ENCODE peak calls at places on chromosomes 4 and X, in four cellular contexts. W, A, O and M are unnamed samples.

GRCh38 chr4:152590179-152591031 is 54.5 kb upstream of the FBXW7 start:
- DNase-seq in O (no peak), A (no peak), W (no peak), M (peak)

GRCh38 chrX:21658152-21658737 is at the start of gene KLHL34:
- DNase-seq in O (no peak), W (no peak), A (no peak), M (no peak)

GRCh38 chr4:31366041-31366440 is 645.9 kb downstream of the PCDH7 start:
- DNase-seq in A (no peak), W (no peak), O (no peak), M (no peak)

GRCh38 chrX:16743604-16744325 is 24.4 kb downstream of the SYAP1 start:
- DNase-seq in W (no peak), O (no peak), A (no peak), M (no peak)

GRCh38 chr4:1019726-1020470 is 8.5 kb downstream of the FGFRL1 start:
- DNase-seq in W (peak), O (no peak), A (no peak), M (no peak)

GRCh38 chr4:67344594-67345380 is 200.5 kb downstream of the CENPC start:
- DNase-seq in A (no peak), O (no peak), W (no peak), M (no peak)

GRCh38 chr4:117996891-117997290 is 37.4 kb upstream of the NDST3 start:
- DNase-seq in O (no peak), A (no peak), W (no peak), M (no peak)

GRCh38 chrX:99077099-99077498 is 1333.0 kb downstream of the PCDH19 start:
- DNase-seq in W (no peak), O (no peak), A (no peak), M (no peak)

GRCh38 chrX:1502241-1502640 is 34.7 kb downstream of the P2RY8 start:
- DNase-seq in W (no peak), O (no peak), A (no peak), M (no peak)

GRCh38 chrX:150842198-150842553 is 56.3 kb downstream of the CD99L2 start:
- DNase-seq in O (no peak), W (no peak), A (no peak), M (no peak)

GRCh38 chr4:26252349-26252748 is 68.5 kb upstream of the RBPJ start:
- DNase-seq in O (peak), A (peak), W (no peak), M (no peak)

GRCh38 chrX:1464282-1465131 is 11.8 kb upstream of the ASMTL start:
- DNase-seq in A (no peak), O (no peak), W (no peak), M (no peak)

GRCh38 chr4:160129439-160129838 is 1026.6 kb downstream of the RAPGEF2 start:
- DNase-seq in W (no peak), A (no peak), O (no peak), M (no peak)

GRCh38 chr4:6134612-6135220 is 65.6 kb downstream of the JAKMIP1 start:
- DNase-seq in A (peak), O (peak), W (peak), M (no peak)

GRCh38 chr4:76363556-76364290 is 57.2 kb downstream of the STBD1 start:
- DNase-seq in A (no peak), O (no peak), W (no peak), M (no peak)

GRCh38 chr4:3868146-3868840 is 102.1 kb downstream of the ADRA2C start:
- DNase-seq in O (no peak), A (no peak), W (no peak), M (no peak)

GRCh38 chr4:46924789-46925188 is 15.7 kb upstream of the COX7B2 start:
- DNase-seq in O (no peak), A (no peak), W (no peak), M (no peak)

GRCh38 chr4:113943863-113944262 is 35.6 kb downstream of the ARSJ start:
- DNase-seq in W (no peak), A (no peak), O (no peak), M (no peak)

GRCh38 chr4:86038037-86038436 is 321.8 kb downstream of the MAPK10 start:
- DNase-seq in W (no peak), O (no peak), A (no peak), M (no peak)

GRCh38 chr4:138186264-138186663 is 55.9 kb downstream of the SLC7A11 start:
- DNase-seq in A (no peak), O (no peak), W (no peak), M (no peak)

GRCh38 chr4:138178566-138178965 is 63.6 kb downstream of the SLC7A11 start:
- DNase-seq in A (no peak), W (no peak), O (no peak), M (no peak)

GRCh38 chr4:138181288-138181687 is 60.9 kb downstream of the SLC7A11 start:
- DNase-seq in A (no peak), O (no peak), W (no peak), M (no peak)

GRCh38 chr4:138184881-138185280 is 57.3 kb downstream of the SLC7A11 start:
- DNase-seq in W (no peak), O (no peak), A (no peak), M (no peak)

DNA sequence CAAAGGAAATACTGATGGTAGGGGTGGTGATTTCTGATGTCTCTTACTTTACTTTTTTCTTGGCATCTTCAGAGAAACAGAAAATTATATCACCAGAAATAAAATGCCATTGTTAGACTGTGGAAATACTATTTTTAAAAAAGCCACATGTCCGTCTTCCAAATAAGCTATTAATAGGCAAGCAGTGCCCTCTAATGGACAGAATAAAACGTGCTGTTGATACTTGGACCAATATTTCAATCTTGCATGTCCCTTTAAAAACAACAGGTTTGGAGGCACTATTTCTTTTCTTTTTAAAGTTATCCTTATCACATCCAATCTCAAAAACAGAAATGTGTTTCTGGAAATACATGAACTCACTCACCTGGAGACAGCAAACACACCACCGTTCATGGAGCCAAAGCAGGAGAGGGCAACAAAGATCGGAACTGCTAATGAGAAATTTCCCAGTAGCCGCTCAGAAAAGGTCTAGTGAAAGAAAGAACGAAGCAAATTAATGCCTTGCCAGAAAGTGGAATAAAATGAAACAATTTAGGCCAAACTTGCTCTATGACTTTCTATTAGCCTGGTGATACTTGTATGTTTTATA is 59.2 kb downstream of the SLC7A11 start:
- DNase-seq in A (no peak), O (peak), W (peak), M (peak)
- TF ChIP-seq SP1 in A (no peak), O (no peak), W (no peak), M (no peak)

GRCh38 chr4:146347822-146348221 is 133.5 kb downstream of the REELD1 start:
- DNase-seq in A (no peak), W (no peak), O (no peak), M (no peak)
- TF ChIP-seq FOXK2 in A (no peak), W (no peak), O (no peak), M (no peak)

DNA sequence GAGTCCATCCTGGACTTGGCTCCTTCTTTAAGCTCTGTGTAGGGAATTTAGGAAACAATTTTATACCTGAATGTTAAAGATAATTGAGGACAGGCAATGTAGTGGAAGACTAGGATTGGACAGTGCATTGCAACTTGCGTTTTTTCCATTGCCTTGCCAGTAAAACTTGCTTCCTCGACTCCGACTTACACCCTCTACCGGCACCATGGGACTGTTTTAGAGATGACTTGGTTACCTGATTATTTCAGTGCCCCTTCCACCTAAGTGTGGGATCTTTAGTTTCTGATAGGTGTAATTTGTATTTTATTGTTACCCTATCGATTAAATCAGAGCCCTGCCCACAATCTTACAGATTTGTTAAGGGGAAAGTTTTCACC is 1.2 kb downstream of the PRPS1 start:
- DNase-seq in O (peak), A (no peak), W (peak), M (peak)
- TF ChIP-seq SP1 in O (no peak), A (no peak), W (no peak), M (no peak)

DNA sequence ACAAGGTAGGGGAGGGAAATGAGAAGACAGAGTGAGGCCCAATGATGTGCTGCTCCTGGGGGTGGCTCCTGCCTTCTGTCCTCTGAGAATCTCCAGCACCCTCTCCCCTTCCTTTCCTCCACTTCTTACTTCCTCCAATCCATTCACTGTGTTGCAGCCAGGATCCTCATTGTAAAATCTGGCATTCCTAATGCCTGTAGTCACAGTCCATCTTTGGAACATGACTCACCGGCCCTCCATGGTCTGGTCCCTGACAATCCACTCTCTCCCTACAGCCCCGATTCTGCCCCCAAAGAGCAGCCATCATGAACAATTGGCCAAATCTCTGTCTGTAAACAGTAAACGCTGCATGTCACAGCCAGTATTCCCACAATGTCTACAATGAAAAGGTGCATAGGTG is 72.9 kb downstream of the CLNK start:
- DNase-seq in O (no peak), A (no peak), W (no peak), M (no peak)
- TF ChIP-seq FOXK2 in O (no peak), A (no peak), W (no peak), M (no peak)

GRCh38 chr4:132328761-132329160 is 820.3 kb upstream of the PCDH10 start:
- DNase-seq in W (no peak), A (no peak), O (no peak), M (no peak)

GRCh38 chr4:132333723-132334045 is 815.4 kb upstream of the PCDH10 start:
- DNase-seq in O (no peak), A (no peak), W (no peak), M (no peak)

GRCh38 chr4:132334081-132334480 is 815.0 kb upstream of the PCDH10 start:
- DNase-seq in A (no peak), O (no peak), W (no peak), M (no peak)

GRCh38 chr4:132330994-132331393 is 818.1 kb upstream of the PCDH10 start:
- DNase-seq in W (no peak), A (no peak), O (no peak), M (no peak)

DNA sequence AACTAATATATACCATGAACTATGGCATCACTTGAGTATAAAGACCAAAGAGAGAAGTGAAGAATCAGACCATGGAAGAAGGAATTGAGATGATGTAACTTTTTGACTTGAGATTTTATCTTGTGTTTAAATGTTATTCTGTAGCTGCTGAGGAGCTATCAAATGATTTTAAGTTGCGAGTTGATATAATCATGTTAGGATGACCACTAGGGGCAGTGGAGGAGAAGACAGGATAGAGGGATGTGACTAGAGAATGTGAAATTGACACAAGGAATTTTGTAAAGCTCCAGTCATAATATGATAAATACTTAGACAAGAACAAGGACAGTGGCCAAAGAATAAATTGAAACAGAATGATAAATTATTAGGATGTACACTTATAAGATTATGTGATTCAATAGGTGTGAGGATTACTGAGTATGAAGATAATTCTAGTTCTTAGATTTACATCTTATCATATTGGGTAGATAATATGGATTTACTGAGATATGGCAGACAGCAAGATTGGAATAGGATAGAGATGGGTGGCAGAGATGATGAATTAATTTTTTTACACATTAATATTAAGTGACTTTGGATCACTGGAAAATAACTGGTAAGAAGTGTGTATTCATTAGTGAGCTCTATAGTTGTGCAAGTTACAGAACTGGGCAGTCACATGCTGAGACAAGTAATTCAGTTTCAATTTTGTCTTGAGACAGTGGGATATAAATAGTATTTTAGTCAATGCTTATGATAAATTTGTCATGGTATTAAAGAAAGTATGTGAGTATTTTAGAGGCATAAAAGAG is 816.0 kb upstream of the PCDH10 start:
- DNase-seq in W (peak), A (no peak), O (peak), M (peak)
- TF ChIP-seq SP1 in W (no peak), A (no peak), O (no peak), M (no peak)

GRCh38 chr4:60396680-60397079 is 803.4 kb upstream of the ADGRL3 start:
- DNase-seq in A (no peak), O (no peak), W (no peak), M (no peak)
- TF ChIP-seq FOXK2 in A (no peak), O (no peak), W (no peak), M (no peak)

GRCh38 chrX:18892881-18893280 is 91.0 kb downstream of the PHKA2 start:
- DNase-seq in A (no peak), W (no peak), O (no peak), M (no peak)

GRCh38 chrX:18889346-18889745 is 94.6 kb downstream of the PHKA2 start:
- DNase-seq in W (no peak), O (no peak), A (no peak), M (no peak)

GRCh38 chrX:18891561-18891945 is 92.4 kb downstream of the PHKA2 start:
- DNase-seq in W (no peak), O (no peak), A (no peak), M (no peak)

GRCh38 chrX:18889982-18890381 is 93.9 kb downstream of the PHKA2 start:
- DNase-seq in W (no peak), A (no peak), O (no peak), M (no peak)

GRCh38 chrX:18890724-18891560 is 93.0 kb downstream of the PHKA2 start:
- DNase-seq in A (no peak), W (no peak), O (no peak), M (no peak)
- TF ChIP-seq SP1 in A (no peak), W (no peak), O (no peak), M (no peak)